ENCODE peak calls at places on chromosomes 1 and 21, in nine cellular contexts. One of them, this sample, is unnamed.

GRCh38 chr1:45622891-45623394 is 911 bp downstream of the CCDC17 start:
- ATAC-seq in lower lobe of right lung: peak
- ATAC-seq in activated naive CD4-positive, alpha-beta T cell treated with anti-CD3 and anti-CD28 coated beads, Interleukin-2, amount 50 U/mL, for 72 hours: no peak
- ATAC-seq in WTC11: peak
- ATAC-seq in activated naive CD8-positive, alpha-beta T cell treated with anti-CD3 and anti-CD28 coated beads, Interleukin-2, amount 50 U/mL, for 24 hours: no peak
- ATAC-seq in gastroesophageal sphincter: peak
- ATAC-seq in psoas muscle: no peak
- ATAC-seq in stimulated activated naive B cell treated with anti-CD40 and anti-IgM and Interleukin-4, amounts not matched to agents 10 μg/mL and 1 μg/mL and 100 μg/mL, for 72 hours: no peak
- ATAC-seq in esophagus mucosa: peak
- ATAC-seq in this sample: no peak

GRCh38 chr1:156407344-156407743 is 38.3 kb downstream of the RHBG start:
- ATAC-seq in gastroesophageal sphincter: no peak
- ATAC-seq in activated naive CD4-positive, alpha-beta T cell treated with anti-CD3 and anti-CD28 coated beads, Interleukin-2, amount 50 U/mL, for 72 hours: no peak
- ATAC-seq in WTC11: peak
- ATAC-seq in esophagus mucosa: no peak
- ATAC-seq in activated naive CD8-positive, alpha-beta T cell treated with anti-CD3 and anti-CD28 coated beads, Interleukin-2, amount 50 U/mL, for 24 hours: no peak
- ATAC-seq in psoas muscle: no peak
- ATAC-seq in stimulated activated naive B cell treated with anti-CD40 and anti-IgM and Interleukin-4, amounts not matched to agents 10 μg/mL and 1 μg/mL and 100 μg/mL, for 72 hours: no peak
- ATAC-seq in lower lobe of right lung: no peak
- ATAC-seq in this sample: no peak

GRCh38 chr1:34885405-34886247 is 26.1 kb upstream of the SMIM12 start:
- ATAC-seq in activated naive CD8-positive, alpha-beta T cell treated with anti-CD3 and anti-CD28 coated beads, Interleukin-2, amount 50 U/mL, for 24 hours: peak
- ATAC-seq in WTC11: peak
- ATAC-seq in lower lobe of right lung: peak
- ATAC-seq in stimulated activated naive B cell treated with anti-CD40 and anti-IgM and Interleukin-4, amounts not matched to agents 10 μg/mL and 1 μg/mL and 100 μg/mL, for 72 hours: peak
- ATAC-seq in gastroesophageal sphincter: peak
- ATAC-seq in esophagus mucosa: peak
- ATAC-seq in psoas muscle: no peak
- ATAC-seq in activated naive CD4-positive, alpha-beta T cell treated with anti-CD3 and anti-CD28 coated beads, Interleukin-2, amount 50 U/mL, for 72 hours: peak
- ATAC-seq in this sample: peak

GRCh38 chr1:32893198-32894018 is 7.1 kb downstream of the HPCA start:
- ATAC-seq in activated naive CD8-positive, alpha-beta T cell treated with anti-CD3 and anti-CD28 coated beads, Interleukin-2, amount 50 U/mL, for 24 hours: peak
- ATAC-seq in gastroesophageal sphincter: peak
- ATAC-seq in WTC11: peak
- ATAC-seq in activated naive CD4-positive, alpha-beta T cell treated with anti-CD3 and anti-CD28 coated beads, Interleukin-2, amount 50 U/mL, for 72 hours: peak
- ATAC-seq in lower lobe of right lung: peak
- ATAC-seq in stimulated activated naive B cell treated with anti-CD40 and anti-IgM and Interleukin-4, amounts not matched to agents 10 μg/mL and 1 μg/mL and 100 μg/mL, for 72 hours: peak
- ATAC-seq in esophagus mucosa: peak
- ATAC-seq in psoas muscle: no peak
- ATAC-seq in this sample: no peak

GRCh38 chr1:116871772-116872146 is 38.0 kb upstream of the PTGFRN start:
- ATAC-seq in stimulated activated naive B cell treated with anti-CD40 and anti-IgM and Interleukin-4, amounts not matched to agents 10 μg/mL and 1 μg/mL and 100 μg/mL, for 72 hours: no peak
- ATAC-seq in WTC11: no peak
- ATAC-seq in gastroesophageal sphincter: peak
- ATAC-seq in esophagus mucosa: no peak
- ATAC-seq in lower lobe of right lung: no peak
- ATAC-seq in activated naive CD4-positive, alpha-beta T cell treated with anti-CD3 and anti-CD28 coated beads, Interleukin-2, amount 50 U/mL, for 72 hours: no peak
- ATAC-seq in psoas muscle: no peak
- ATAC-seq in activated naive CD8-positive, alpha-beta T cell treated with anti-CD3 and anti-CD28 coated beads, Interleukin-2, amount 50 U/mL, for 24 hours: no peak
- ATAC-seq in this sample: no peak

GRCh38 chr1:208166340-208167138 is 77.6 kb downstream of the PLXNA2 start:
- ATAC-seq in stimulated activated naive B cell treated with anti-CD40 and anti-IgM and Interleukin-4, amounts not matched to agents 10 μg/mL and 1 μg/mL and 100 μg/mL, for 72 hours: no peak
- ATAC-seq in lower lobe of right lung: peak
- ATAC-seq in activated naive CD8-positive, alpha-beta T cell treated with anti-CD3 and anti-CD28 coated beads, Interleukin-2, amount 50 U/mL, for 24 hours: no peak
- ATAC-seq in gastroesophageal sphincter: no peak
- ATAC-seq in esophagus mucosa: peak
- ATAC-seq in psoas muscle: no peak
- ATAC-seq in activated naive CD4-positive, alpha-beta T cell treated with anti-CD3 and anti-CD28 coated beads, Interleukin-2, amount 50 U/mL, for 72 hours: no peak
- ATAC-seq in WTC11: peak
- ATAC-seq in this sample: no peak

GRCh38 chr1:43056460-43056859 is 97.8 kb upstream of the SLC2A1 start:
- ATAC-seq in esophagus mucosa: no peak
- ATAC-seq in activated naive CD8-positive, alpha-beta T cell treated with anti-CD3 and anti-CD28 coated beads, Interleukin-2, amount 50 U/mL, for 24 hours: no peak
- ATAC-seq in activated naive CD4-positive, alpha-beta T cell treated with anti-CD3 and anti-CD28 coated beads, Interleukin-2, amount 50 U/mL, for 72 hours: no peak
- ATAC-seq in WTC11: no peak
- ATAC-seq in stimulated activated naive B cell treated with anti-CD40 and anti-IgM and Interleukin-4, amounts not matched to agents 10 μg/mL and 1 μg/mL and 100 μg/mL, for 72 hours: no peak
- ATAC-seq in gastroesophageal sphincter: no peak
- ATAC-seq in lower lobe of right lung: no peak
- ATAC-seq in psoas muscle: no peak
- ATAC-seq in this sample: no peak

GRCh38 chr1:117237701-117238413 is 27.1 kb upstream of the VTCN1 start:
- ATAC-seq in WTC11: no peak
- ATAC-seq in esophagus mucosa: no peak
- ATAC-seq in activated naive CD8-positive, alpha-beta T cell treated with anti-CD3 and anti-CD28 coated beads, Interleukin-2, amount 50 U/mL, for 24 hours: no peak
- ATAC-seq in psoas muscle: no peak
- ATAC-seq in activated naive CD4-positive, alpha-beta T cell treated with anti-CD3 and anti-CD28 coated beads, Interleukin-2, amount 50 U/mL, for 72 hours: no peak
- ATAC-seq in lower lobe of right lung: peak
- ATAC-seq in stimulated activated naive B cell treated with anti-CD40 and anti-IgM and Interleukin-4, amounts not matched to agents 10 μg/mL and 1 μg/mL and 100 μg/mL, for 72 hours: no peak
- ATAC-seq in gastroesophageal sphincter: peak
- ATAC-seq in this sample: no peak

GRCh38 chr1:20343937-20344302 is 53.2 kb downstream of the VWA5B1 start:
- ATAC-seq in stimulated activated naive B cell treated with anti-CD40 and anti-IgM and Interleukin-4, amounts not matched to agents 10 μg/mL and 1 μg/mL and 100 μg/mL, for 72 hours: no peak
- ATAC-seq in activated naive CD4-positive, alpha-beta T cell treated with anti-CD3 and anti-CD28 coated beads, Interleukin-2, amount 50 U/mL, for 72 hours: no peak
- ATAC-seq in lower lobe of right lung: no peak
- ATAC-seq in WTC11: no peak
- ATAC-seq in activated naive CD8-positive, alpha-beta T cell treated with anti-CD3 and anti-CD28 coated beads, Interleukin-2, amount 50 U/mL, for 24 hours: no peak
- ATAC-seq in gastroesophageal sphincter: no peak
- ATAC-seq in esophagus mucosa: no peak
- ATAC-seq in psoas muscle: no peak
- ATAC-seq in this sample: no peak

GRCh38 chr21:40074710-40075109 is 207.5 kb downstream of the PCP4 start:
- ATAC-seq in WTC11: no peak
- ATAC-seq in activated naive CD8-positive, alpha-beta T cell treated with anti-CD3 and anti-CD28 coated beads, Interleukin-2, amount 50 U/mL, for 24 hours: no peak
- ATAC-seq in psoas muscle: no peak
- ATAC-seq in gastroesophageal sphincter: no peak
- ATAC-seq in esophagus mucosa: no peak
- ATAC-seq in activated naive CD4-positive, alpha-beta T cell treated with anti-CD3 and anti-CD28 coated beads, Interleukin-2, amount 50 U/mL, for 72 hours: no peak
- ATAC-seq in stimulated activated naive B cell treated with anti-CD40 and anti-IgM and Interleukin-4, amounts not matched to agents 10 μg/mL and 1 μg/mL and 100 μg/mL, for 72 hours: no peak
- ATAC-seq in lower lobe of right lung: no peak
- ATAC-seq in this sample: no peak

GRCh38 chr1:205220421-205220820 is 7.3 kb upstream of the TMCC2 start:
- ATAC-seq in WTC11: no peak
- ATAC-seq in activated naive CD4-positive, alpha-beta T cell treated with anti-CD3 and anti-CD28 coated beads, Interleukin-2, amount 50 U/mL, for 72 hours: no peak
- ATAC-seq in activated naive CD8-positive, alpha-beta T cell treated with anti-CD3 and anti-CD28 coated beads, Interleukin-2, amount 50 U/mL, for 24 hours: no peak
- ATAC-seq in stimulated activated naive B cell treated with anti-CD40 and anti-IgM and Interleukin-4, amounts not matched to agents 10 μg/mL and 1 μg/mL and 100 μg/mL, for 72 hours: no peak
- ATAC-seq in psoas muscle: no peak
- ATAC-seq in esophagus mucosa: no peak
- ATAC-seq in lower lobe of right lung: no peak
- ATAC-seq in gastroesophageal sphincter: no peak
- ATAC-seq in this sample: no peak

GRCh38 chr1:69433073-69433472 is 134.6 kb upstream of the LRRC7 start:
- ATAC-seq in esophagus mucosa: peak
- ATAC-seq in WTC11: no peak
- ATAC-seq in psoas muscle: no peak
- ATAC-seq in stimulated activated naive B cell treated with anti-CD40 and anti-IgM and Interleukin-4, amounts not matched to agents 10 μg/mL and 1 μg/mL and 100 μg/mL, for 72 hours: no peak
- ATAC-seq in activated naive CD4-positive, alpha-beta T cell treated with anti-CD3 and anti-CD28 coated beads, Interleukin-2, amount 50 U/mL, for 72 hours: no peak
- ATAC-seq in lower lobe of right lung: no peak
- ATAC-seq in activated naive CD8-positive, alpha-beta T cell treated with anti-CD3 and anti-CD28 coated beads, Interleukin-2, amount 50 U/mL, for 24 hours: no peak
- ATAC-seq in gastroesophageal sphincter: no peak
- ATAC-seq in this sample: no peak

GRCh38 chr1:241776911-241777310 is 71.1 kb upstream of the EXO1 start:
- ATAC-seq in gastroesophageal sphincter: no peak
- ATAC-seq in stimulated activated naive B cell treated with anti-CD40 and anti-IgM and Interleukin-4, amounts not matched to agents 10 μg/mL and 1 μg/mL and 100 μg/mL, for 72 hours: peak
- ATAC-seq in lower lobe of right lung: no peak
- ATAC-seq in WTC11: no peak
- ATAC-seq in esophagus mucosa: no peak
- ATAC-seq in activated naive CD4-positive, alpha-beta T cell treated with anti-CD3 and anti-CD28 coated beads, Interleukin-2, amount 50 U/mL, for 72 hours: no peak
- ATAC-seq in psoas muscle: no peak
- ATAC-seq in activated naive CD8-positive, alpha-beta T cell treated with anti-CD3 and anti-CD28 coated beads, Interleukin-2, amount 50 U/mL, for 24 hours: no peak
- ATAC-seq in this sample: no peak

GRCh38 chr21:45578811-45579381 is 36.7 kb upstream of the SLC19A1 start:
- ATAC-seq in WTC11: no peak
- ATAC-seq in activated naive CD8-positive, alpha-beta T cell treated with anti-CD3 and anti-CD28 coated beads, Interleukin-2, amount 50 U/mL, for 24 hours: no peak
- ATAC-seq in activated naive CD4-positive, alpha-beta T cell treated with anti-CD3 and anti-CD28 coated beads, Interleukin-2, amount 50 U/mL, for 72 hours: no peak
- ATAC-seq in esophagus mucosa: no peak
- ATAC-seq in lower lobe of right lung: no peak
- ATAC-seq in psoas muscle: no peak
- ATAC-seq in gastroesophageal sphincter: no peak
- ATAC-seq in stimulated activated naive B cell treated with anti-CD40 and anti-IgM and Interleukin-4, amounts not matched to agents 10 μg/mL and 1 μg/mL and 100 μg/mL, for 72 hours: no peak
- ATAC-seq in this sample: peak

GRCh38 chr1:25873120-25873519 is 2.4 kb downstream of the PAQR7 start:
- ATAC-seq in lower lobe of right lung: no peak
- ATAC-seq in activated naive CD4-positive, alpha-beta T cell treated with anti-CD3 and anti-CD28 coated beads, Interleukin-2, amount 50 U/mL, for 72 hours: no peak
- ATAC-seq in stimulated activated naive B cell treated with anti-CD40 and anti-IgM and Interleukin-4, amounts not matched to agents 10 μg/mL and 1 μg/mL and 100 μg/mL, for 72 hours: peak
- ATAC-seq in esophagus mucosa: no peak
- ATAC-seq in WTC11: no peak
- ATAC-seq in psoas muscle: no peak
- ATAC-seq in gastroesophageal sphincter: no peak
- ATAC-seq in activated naive CD8-positive, alpha-beta T cell treated with anti-CD3 and anti-CD28 coated beads, Interleukin-2, amount 50 U/mL, for 24 hours: no peak
- ATAC-seq in this sample: no peak

GRCh38 chr1:12001249-12001917 is 17.9 kb upstream of the MIIP start:
- ATAC-seq in activated naive CD4-positive, alpha-beta T cell treated with anti-CD3 and anti-CD28 coated beads, Interleukin-2, amount 50 U/mL, for 72 hours: peak
- ATAC-seq in psoas muscle: no peak
- ATAC-seq in stimulated activated naive B cell treated with anti-CD40 and anti-IgM and Interleukin-4, amounts not matched to agents 10 μg/mL and 1 μg/mL and 100 μg/mL, for 72 hours: no peak
- ATAC-seq in gastroesophageal sphincter: no peak
- ATAC-seq in WTC11: peak
- ATAC-seq in activated naive CD8-positive, alpha-beta T cell treated with anti-CD3 and anti-CD28 coated beads, Interleukin-2, amount 50 U/mL, for 24 hours: no peak
- ATAC-seq in lower lobe of right lung: peak
- ATAC-seq in esophagus mucosa: no peak
- ATAC-seq in this sample: no peak

GRCh38 chr1:165598676-165599059 is 32.4 kb upstream of the MGST3 start:
- ATAC-seq in esophagus mucosa: no peak
- ATAC-seq in WTC11: peak
- ATAC-seq in activated naive CD4-positive, alpha-beta T cell treated with anti-CD3 and anti-CD28 coated beads, Interleukin-2, amount 50 U/mL, for 72 hours: no peak
- ATAC-seq in stimulated activated naive B cell treated with anti-CD40 and anti-IgM and Interleukin-4, amounts not matched to agents 10 μg/mL and 1 μg/mL and 100 μg/mL, for 72 hours: peak
- ATAC-seq in lower lobe of right lung: no peak
- ATAC-seq in psoas muscle: no peak
- ATAC-seq in gastroesophageal sphincter: no peak
- ATAC-seq in activated naive CD8-positive, alpha-beta T cell treated with anti-CD3 and anti-CD28 coated beads, Interleukin-2, amount 50 U/mL, for 24 hours: no peak
- ATAC-seq in this sample: peak

GRCh38 chr1:6108937-6109636 is 63.4 kb downstream of the KCNAB2 start:
- ATAC-seq in esophagus mucosa: peak
- ATAC-seq in activated naive CD4-positive, alpha-beta T cell treated with anti-CD3 and anti-CD28 coated beads, Interleukin-2, amount 50 U/mL, for 72 hours: peak
- ATAC-seq in activated naive CD8-positive, alpha-beta T cell treated with anti-CD3 and anti-CD28 coated beads, Interleukin-2, amount 50 U/mL, for 24 hours: peak
- ATAC-seq in WTC11: peak
- ATAC-seq in gastroesophageal sphincter: no peak
- ATAC-seq in lower lobe of right lung: peak
- ATAC-seq in psoas muscle: no peak
- ATAC-seq in stimulated activated naive B cell treated with anti-CD40 and anti-IgM and Interleukin-4, amounts not matched to agents 10 μg/mL and 1 μg/mL and 100 μg/mL, for 72 hours: peak
- ATAC-seq in this sample: peak

GRCh38 chr1:3676581-3677410 is 24.5 kb downstream of the TP73 start:
- ATAC-seq in WTC11: no peak
- ATAC-seq in gastroesophageal sphincter: no peak
- ATAC-seq in esophagus mucosa: no peak
- ATAC-seq in lower lobe of right lung: no peak
- ATAC-seq in activated naive CD8-positive, alpha-beta T cell treated with anti-CD3 and anti-CD28 coated beads, Interleukin-2, amount 50 U/mL, for 24 hours: peak
- ATAC-seq in stimulated activated naive B cell treated with anti-CD40 and anti-IgM and Interleukin-4, amounts not matched to agents 10 μg/mL and 1 μg/mL and 100 μg/mL, for 72 hours: peak
- ATAC-seq in psoas muscle: no peak
- ATAC-seq in activated naive CD4-positive, alpha-beta T cell treated with anti-CD3 and anti-CD28 coated beads, Interleukin-2, amount 50 U/mL, for 72 hours: peak
- ATAC-seq in this sample: peak